ENCODE peak calls at places on chromosome 18, in five cellular contexts. One of them, this sample, is unnamed. For H3F3A and H4K20me1, the result is how much of the 10 kb centered on the place peaks cover.

GRCh38 chr18:28357785-28358401 is 181.0 kb upstream of the CDH2 start:
- DNase-seq in neural progenitor cell: peak
- DNase-seq in MM.1S: no peak
- DNase-seq in PC-3: peak
- DNase-seq in SK-N-SH: no peak
- DNase-seq in this sample: peak

GRCh38 chr18:68826111-68826510 is 28.2 kb downstream of the CCDC102B start:
- DNase-seq in SK-N-SH: no peak
- DNase-seq in PC-3: no peak
- DNase-seq in MM.1S: no peak
- DNase-seq in neural progenitor cell: no peak
- DNase-seq in this sample: peak

GRCh38 chr18:55549474-55550104 is 38.4 kb downstream of the TCF4 start:
- DNase-seq in SK-N-SH: no peak
- DNase-seq in PC-3: no peak
- DNase-seq in MM.1S: no peak
- DNase-seq in neural progenitor cell: no peak
- DNase-seq in this sample: no peak

GRCh38 chr18:3153107-3153704 is 66.6 kb downstream of the MYOM1 start:
- DNase-seq in neural progenitor cell: no peak
- DNase-seq in PC-3: peak
- DNase-seq in MM.1S: no peak
- DNase-seq in SK-N-SH: no peak
- DNase-seq in this sample: no peak

GRCh38 chr18:60248563-60249330 is 123.8 kb downstream of the MC4R start:
- DNase-seq in MM.1S: no peak
- DNase-seq in SK-N-SH: no peak
- DNase-seq in neural progenitor cell: no peak
- DNase-seq in PC-3: no peak
- DNase-seq in this sample: no peak

GRCh38 chr18:12554796-12555388 is 103.0 kb downstream of the SPIRE1 start:
- DNase-seq in MM.1S: no peak
- DNase-seq in PC-3: no peak
- DNase-seq in SK-N-SH: no peak
- DNase-seq in neural progenitor cell: no peak
- DNase-seq in this sample: no peak

GRCh38 chr18:43563780-43564179 is 286.5 kb upstream of the SYT4 start:
- DNase-seq in MM.1S: peak
- DNase-seq in SK-N-SH: peak
- DNase-seq in neural progenitor cell: peak
- DNase-seq in PC-3: peak
- DNase-seq in this sample: peak

GRCh38 chr18:9684901-9685738 is 23.0 kb upstream of the RAB31 start:
- DNase-seq in SK-N-SH: no peak
- DNase-seq in neural progenitor cell: no peak
- DNase-seq in PC-3: no peak
- DNase-seq in MM.1S: no peak
- DNase-seq in this sample: peak

GRCh38 chr18:61589724-61590065 is 256.5 kb downstream of the CDH20 start:
- DNase-seq in neural progenitor cell: no peak
- DNase-seq in PC-3: peak
- DNase-seq in MM.1S: no peak
- DNase-seq in SK-N-SH: no peak
- DNase-seq in this sample: peak

GRCh38 chr18:55588876-55589595 is 1.0 kb upstream of the TCF4 start:
- DNase-seq in MM.1S: no peak
- DNase-seq in neural progenitor cell: no peak
- DNase-seq in SK-N-SH: peak
- DNase-seq in PC-3: peak
- DNase-seq in this sample: peak

GRCh38 chr18:12287131-12287681 is 20.8 kb upstream of the TUBB6 start:
- DNase-seq in neural progenitor cell: peak
- DNase-seq in MM.1S: no peak
- DNase-seq in SK-N-SH: peak
- DNase-seq in PC-3: no peak
- DNase-seq in this sample: no peak

GRCh38 chr18:13051950-13052349 is 60.8 kb downstream of the CEP192 start:
- DNase-seq in MM.1S: no peak
- DNase-seq in neural progenitor cell: no peak
- DNase-seq in SK-N-SH: no peak
- DNase-seq in PC-3: peak
- DNase-seq in this sample: no peak

GRCh38 chr18:57621252-57621607 is 406 bp downstream of the NARS1 start:
- DNase-seq in SK-N-SH: peak
- DNase-seq in PC-3: peak
- DNase-seq in neural progenitor cell: no peak
- DNase-seq in MM.1S: no peak
- DNase-seq in this sample: peak

GRCh38 chr18:13501896-13502295 is 224.5 kb downstream of the FAM210A start:
- DNase-seq in MM.1S: no peak
- DNase-seq in SK-N-SH: no peak
- DNase-seq in PC-3: no peak
- DNase-seq in neural progenitor cell: no peak
- DNase-seq in this sample: no peak

GRCh38 chr18:37450434-37451133 is 115.0 kb downstream of the CELF4 start:
- DNase-seq in neural progenitor cell: peak
- DNase-seq in MM.1S: no peak
- DNase-seq in SK-N-SH: peak
- DNase-seq in PC-3: no peak
- DNase-seq in this sample: no peak

GRCh38 chr18:10787293-10787901 is 261.6 kb downstream of the NAPG start:
- DNase-seq in neural progenitor cell: peak
- DNase-seq in MM.1S: peak
- DNase-seq in PC-3: peak
- DNase-seq in SK-N-SH: peak
- DNase-seq in this sample: peak

GRCh38 chr18:31977270-31977872 is 34.4 kb upstream of the TRAPPC8 start:
- DNase-seq in PC-3: peak
- DNase-seq in SK-N-SH: peak
- DNase-seq in MM.1S: peak
- DNase-seq in neural progenitor cell: peak
- DNase-seq in this sample: peak

GRCh38 chr18:46346896-46347630 is 242.9 kb downstream of the HAUS1 start:
- DNase-seq in MM.1S: no peak
- DNase-seq in PC-3: no peak
- DNase-seq in SK-N-SH: no peak
- DNase-seq in neural progenitor cell: no peak
- DNase-seq in this sample: no peak

GRCh38 chr18:49041677-49042570 is 91.2 kb upstream of the SMAD7 start:
- DNase-seq in neural progenitor cell: peak
- DNase-seq in SK-N-SH: no peak
- DNase-seq in PC-3: peak
- DNase-seq in MM.1S: peak
- DNase-seq in this sample: peak

GRCh38 chr18:8771930-8772329 is 66.6 kb downstream of the MTCL1 start:
- DNase-seq in MM.1S: no peak
- DNase-seq in SK-N-SH: no peak
- DNase-seq in neural progenitor cell: no peak
- DNase-seq in PC-3: no peak
- DNase-seq in this sample: peak

GRCh38 chr18:28425886-28426285 is 249.0 kb upstream of the CDH2 start:
- DNase-seq in SK-N-SH: no peak
- DNase-seq in MM.1S: no peak
- DNase-seq in neural progenitor cell: no peak
- DNase-seq in PC-3: no peak
- DNase-seq in this sample: no peak

GRCh38 chr18:34866310-34866709 is 156.2 kb downstream of the DTNA start:
- DNase-seq in SK-N-SH: no peak
- DNase-seq in PC-3: no peak
- DNase-seq in MM.1S: no peak
- DNase-seq in neural progenitor cell: no peak
- DNase-seq in this sample: no peak

GRCh38 chr18:13915391-13915790 is at the start of gene MC2R:
- DNase-seq in MM.1S: no peak
- DNase-seq in neural progenitor cell: no peak
- DNase-seq in PC-3: no peak
- DNase-seq in SK-N-SH: no peak
- DNase-seq in this sample: no peak

GRCh38 chr18:45588831-45589558 is 26.3 kb upstream of the SLC14A2 start:
- DNase-seq in MM.1S: no peak
- DNase-seq in neural progenitor cell: no peak
- DNase-seq in PC-3: no peak
- DNase-seq in SK-N-SH: peak
- DNase-seq in this sample: peak

GRCh38 chr18:52979888-52980287 is 639.9 kb downstream of the DCC start:
- DNase-seq in neural progenitor cell: peak
- DNase-seq in PC-3: no peak
- DNase-seq in SK-N-SH: no peak
- DNase-seq in MM.1S: no peak
- DNase-seq in this sample: no peak

GRCh38 chr18:67742954-67743353 is 226.4 kb upstream of the DSEL start:
- DNase-seq in PC-3: no peak
- DNase-seq in neural progenitor cell: no peak
- DNase-seq in SK-N-SH: no peak
- DNase-seq in MM.1S: no peak
- DNase-seq in this sample: no peak

GRCh38 chr18:28189400-28190239 is 12.7 kb upstream of the CDH2 start:
- DNase-seq in SK-N-SH: peak
- DNase-seq in PC-3: peak
- DNase-seq in neural progenitor cell: peak
- DNase-seq in MM.1S: peak
- DNase-seq in this sample: peak

GRCh38 chr18:40534748-40535147 is 1420.3 kb upstream of the PIK3C3 start:
- DNase-seq in SK-N-SH: no peak
- DNase-seq in neural progenitor cell: no peak
- DNase-seq in MM.1S: no peak
- DNase-seq in PC-3: peak
- DNase-seq in this sample: peak

GRCh38 chr18:56044239-56044638 is 456.2 kb upstream of the TCF4 start:
- DNase-seq in PC-3: no peak
- DNase-seq in neural progenitor cell: no peak
- DNase-seq in MM.1S: no peak
- DNase-seq in SK-N-SH: no peak
- DNase-seq in this sample: no peak

GRCh38 chr18:43587538-43588153 is 310.4 kb upstream of the SYT4 start:
- DNase-seq in PC-3: peak
- DNase-seq in SK-N-SH: peak
- DNase-seq in neural progenitor cell: peak
- DNase-seq in MM.1S: peak
- DNase-seq in this sample: peak

GRCh38 chr18:14086459-14087231 is 45.6 kb downstream of the ZNF519 start:
- DNase-seq in neural progenitor cell: peak
- DNase-seq in PC-3: peak
- DNase-seq in SK-N-SH: peak
- DNase-seq in MM.1S: peak
- DNase-seq in this sample: peak

GRCh38 chr18:63158676-63159291 is 160.8 kb downstream of the BCL2 start:
- DNase-seq in PC-3: no peak
- DNase-seq in MM.1S: peak
- DNase-seq in SK-N-SH: no peak
- DNase-seq in neural progenitor cell: no peak
- DNase-seq in this sample: no peak
- H3F3A ChIP-seq in PC-3: under half
- H3F3A ChIP-seq in MM.1S: half or more
- H3F3A ChIP-seq in SK-N-SH: under half
- H3F3A ChIP-seq in neural progenitor cell: under half
- H3F3A ChIP-seq in this sample: under half

GRCh38 chr18:76824754-76825153 is 2.4 kb downstream of the ZNF236 start:
- DNase-seq in SK-N-SH: no peak
- DNase-seq in PC-3: no peak
- DNase-seq in MM.1S: no peak
- DNase-seq in neural progenitor cell: no peak
- DNase-seq in this sample: no peak
- H3K9ac ChIP-seq in SK-N-SH: no peak
- H3K9ac ChIP-seq in PC-3: no peak
- H3K9ac ChIP-seq in MM.1S: no peak
- H3K9ac ChIP-seq in neural progenitor cell: no peak
- H3K9ac ChIP-seq in this sample: peak

GRCh38 chr18:74507120-74507881 is 11.1 kb downstream of the CNDP2 start:
- DNase-seq in MM.1S: no peak
- DNase-seq in neural progenitor cell: no peak
- DNase-seq in PC-3: no peak
- DNase-seq in SK-N-SH: no peak
- DNase-seq in this sample: no peak

GRCh38 chr18:74508366-74508765 is 12.2 kb downstream of the CNDP2 start:
- DNase-seq in neural progenitor cell: no peak
- DNase-seq in SK-N-SH: no peak
- DNase-seq in MM.1S: no peak
- DNase-seq in PC-3: no peak
- DNase-seq in this sample: no peak

GRCh38 chr18:74506405-74507119 is 10.4 kb downstream of the CNDP2 start:
- DNase-seq in MM.1S: no peak
- DNase-seq in neural progenitor cell: no peak
- DNase-seq in PC-3: no peak
- DNase-seq in SK-N-SH: no peak
- DNase-seq in this sample: no peak

GRCh38 chr18:74507927-74508326 is 11.8 kb downstream of the CNDP2 start:
- DNase-seq in SK-N-SH: no peak
- DNase-seq in MM.1S: no peak
- DNase-seq in PC-3: no peak
- DNase-seq in neural progenitor cell: no peak
- DNase-seq in this sample: no peak

GRCh38 chr18:74505776-74506175 is 9.6 kb downstream of the CNDP2 start:
- DNase-seq in neural progenitor cell: no peak
- DNase-seq in SK-N-SH: no peak
- DNase-seq in MM.1S: no peak
- DNase-seq in PC-3: no peak
- DNase-seq in this sample: no peak
- H4K20me1 ChIP-seq in neural progenitor cell: under half
- H4K20me1 ChIP-seq in SK-N-SH: under half
- H4K20me1 ChIP-seq in MM.1S: under half
- H4K20me1 ChIP-seq in PC-3: under half
- H4K20me1 ChIP-seq in this sample: under half

GRCh38 chr18:63132819-63133200 is 186.8 kb downstream of the BCL2 start:
- DNase-seq in neural progenitor cell: no peak
- DNase-seq in PC-3: peak
- DNase-seq in SK-N-SH: no peak
- DNase-seq in MM.1S: no peak
- DNase-seq in this sample: no peak

GRCh38 chr18:63138469-63139340 is 180.9 kb downstream of the BCL2 start:
- DNase-seq in neural progenitor cell: peak
- DNase-seq in MM.1S: peak
- DNase-seq in SK-N-SH: no peak
- DNase-seq in PC-3: no peak
- DNase-seq in this sample: peak

GRCh38 chr18:63137999-63138448 is 181.5 kb downstream of the BCL2 start:
- DNase-seq in SK-N-SH: no peak
- DNase-seq in MM.1S: peak
- DNase-seq in neural progenitor cell: no peak
- DNase-seq in PC-3: no peak
- DNase-seq in this sample: no peak

GRCh38 chr18:63131944-63132818 is 187.4 kb downstream of the BCL2 start:
- DNase-seq in neural progenitor cell: no peak
- DNase-seq in MM.1S: no peak
- DNase-seq in SK-N-SH: no peak
- DNase-seq in PC-3: no peak
- DNase-seq in this sample: no peak

DNA sequence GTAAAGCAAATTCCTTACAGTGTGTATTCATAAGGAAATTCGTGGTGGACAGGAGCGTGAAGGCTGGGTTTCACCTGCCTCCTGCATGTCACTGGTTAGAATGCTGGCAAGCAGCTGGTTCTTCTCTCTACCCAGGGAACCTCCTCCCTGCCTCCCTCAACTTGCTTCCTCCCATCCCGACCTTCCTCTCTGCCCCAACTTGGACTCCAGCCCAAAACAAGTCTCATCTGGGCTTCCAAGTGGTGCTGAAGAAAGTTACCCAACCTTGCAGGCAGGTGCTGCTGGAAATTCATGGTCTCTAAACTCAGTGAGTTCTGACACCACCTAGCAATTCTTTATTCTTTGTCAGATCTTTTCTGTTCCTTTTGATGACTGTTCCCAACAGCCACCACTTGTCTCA is 184.5 kb downstream of the BCL2 start:
- DNase-seq in SK-N-SH: no peak
- DNase-seq in MM.1S: no peak
- DNase-seq in neural progenitor cell: no peak
- DNase-seq in PC-3: no peak
- DNase-seq in this sample: no peak
- H3F3A ChIP-seq in SK-N-SH: under half
- H3F3A ChIP-seq in MM.1S: under half
- H3F3A ChIP-seq in neural progenitor cell: under half
- H3F3A ChIP-seq in PC-3: under half
- H3F3A ChIP-seq in this sample: under half